ENCODE peak calls at places on chromosomes 13 and 19, in four cellular contexts. One of them, this sample, is unnamed.

GRCh38 chr13:44506719-44507118 is 69.4 kb downstream of the TSC22D1 start:
- DNase-seq in NCI-H748 treated with DMSO at 0.1 percent for 48 hours: no peak
- DNase-seq in fibroblast of lung: no peak
- DNase-seq in immature natural killer cell: no peak
- DNase-seq in this sample: no peak

GRCh38 chr19:9878511-9879196 is 43.5 kb downstream of the PIN1 start:
- DNase-seq in NCI-H748 treated with DMSO at 0.1 percent for 48 hours: no peak
- DNase-seq in fibroblast of lung: no peak
- DNase-seq in immature natural killer cell: no peak
- DNase-seq in this sample: no peak

GRCh38 chr13:29861694-29862110 is 11.3 kb upstream of the UBL3 start:
- DNase-seq in NCI-H748 treated with DMSO at 0.1 percent for 48 hours: no peak
- DNase-seq in fibroblast of lung: peak; percentile 50
- DNase-seq in immature natural killer cell: no peak
- DNase-seq in this sample: no peak

GRCh38 chr19:18173572-18174294 is at the start of gene IFI30:
- DNase-seq in NCI-H748 treated with DMSO at 0.1 percent for 48 hours: no peak
- DNase-seq in fibroblast of lung: no peak
- DNase-seq in immature natural killer cell: peak; percentile 53
- DNase-seq in this sample: peak; percentile 73

GRCh38 chr13:22061371-22061805 is 390.5 kb downstream of the FGF9 start:
- DNase-seq in NCI-H748 treated with DMSO at 0.1 percent for 48 hours: no peak
- DNase-seq in fibroblast of lung: no peak
- DNase-seq in immature natural killer cell: peak; percentile 56
- DNase-seq in this sample: no peak

GRCh38 chr19:15323496-15324235 is 8.7 kb downstream of the BRD4 start:
- DNase-seq in NCI-H748 treated with DMSO at 0.1 percent for 48 hours: no peak
- DNase-seq in fibroblast of lung: peak; percentile 72
- DNase-seq in immature natural killer cell: no peak
- DNase-seq in this sample: no peak

GRCh38 chr13:73039201-73040108 is 19.4 kb upstream of the KLF5 start:
- DNase-seq in NCI-H748 treated with DMSO at 0.1 percent for 48 hours: peak; percentile 78
- DNase-seq in fibroblast of lung: no peak
- DNase-seq in immature natural killer cell: no peak
- DNase-seq in this sample: no peak

GRCh38 chr19:28313633-28314032 is 899.3 kb downstream of the UQCRFS1 start:
- DNase-seq in NCI-H748 treated with DMSO at 0.1 percent for 48 hours: no peak
- DNase-seq in fibroblast of lung: peak; percentile 2
- DNase-seq in immature natural killer cell: no peak
- DNase-seq in this sample: no peak

GRCh38 chr19:7969560-7969949 is 26.1 kb upstream of the TIMM44 start:
- DNase-seq in NCI-H748 treated with DMSO at 0.1 percent for 48 hours: no peak
- DNase-seq in fibroblast of lung: no peak
- DNase-seq in immature natural killer cell: no peak
- DNase-seq in this sample: no peak

GRCh38 chr19:5138606-5139594 is 170.0 kb downstream of the KDM4B start:
- DNase-seq in NCI-H748 treated with DMSO at 0.1 percent for 48 hours: no peak
- DNase-seq in fibroblast of lung: peak; percentile 20
- DNase-seq in immature natural killer cell: peak; percentile 92
- DNase-seq in this sample: peak; percentile 95

This sample was measured in H4.